ENCODE peak calls at places on chromosomes 11 and 22, in seven cellular contexts. I, P, R, X, F, C and A are unnamed samples.

GRCh38 chr11:117382746-117383145 is 55.1 kb downstream of the CEP164 start:
- DNase-seq in F (no peak), C (no peak), P (no peak), R (no peak), I (no peak), X (no peak), A (no peak)

GRCh38 chr22:47194476-47195155 is 432.2 kb downstream of the TBC1D22A start:
- DNase-seq in R (no peak), I (no peak), F (no peak), P (no peak), C (no peak), X (no peak), A (no peak)

GRCh38 chr11:126186031-126186698 is 25.3 kb downstream of the RPUSD4 start:
- DNase-seq in C (no peak), R (no peak), F (no peak), X (no peak), I (no peak), P (no peak), A (no peak)

GRCh38 chr11:16924826-16925494 is 89.3 kb downstream of the PLEKHA7 start:
- DNase-seq in P (peak), R (no peak), F (peak), I (peak), X (peak), C (peak), A (peak)

GRCh38 chr11:64802370-64803162 is 448 bp downstream of the MAP4K2 start:
- DNase-seq in C (peak), P (no peak), X (peak), R (no peak), F (no peak), I (no peak), A (no peak)

GRCh38 chr11:64571050-64571409 is 20.0 kb upstream of the SLC22A12 start:
- DNase-seq in F (no peak), R (no peak), C (no peak), P (no peak), I (no peak), X (no peak), A (no peak)

GRCh38 chr22:44584256-44584902 is 86.3 kb upstream of the RTL6 start:
- DNase-seq in C (no peak), P (no peak), F (no peak), I (no peak), R (no peak), X (no peak), A (no peak)

GRCh38 chr11:9363954-9364912 is 20.2 kb upstream of the IPO7 start:
- DNase-seq in C (peak), R (peak), I (peak), F (peak), P (peak), X (peak), A (peak)

GRCh38 chr22:43921361-43921760 is 2.2 kb upstream of the PNPLA3 start:
- DNase-seq in X (peak), P (peak), C (no peak), F (no peak), R (peak), I (peak), A (peak)

GRCh38 chr11:93686226-93686625 is 24.7 kb downstream of the CEP295 start:
- DNase-seq in F (no peak), R (no peak), X (no peak), C (no peak), P (peak), I (no peak), A (no peak)

GRCh38 chr11:37978647-37979046 is 1380.6 kb upstream of the RAG2 start:
- DNase-seq in X (no peak), F (no peak), P (no peak), I (no peak), C (no peak), R (no peak), A (no peak)

GRCh38 chr11:123302751-123303195 is 107.7 kb upstream of the CLMP start:
- DNase-seq in C (peak), X (peak), R (no peak), F (no peak), P (peak), I (peak), A (no peak)

GRCh38 chr11:35864131-35864530 is 79.7 kb upstream of the LDLRAD3 start:
- DNase-seq in F (no peak), P (no peak), I (no peak), C (no peak), X (no peak), R (no peak), A (no peak)

GRCh38 chr11:33471541-33471940 is 214.4 kb downstream of the HIPK3 start:
- DNase-seq in C (no peak), P (peak), F (no peak), X (no peak), I (no peak), R (no peak), A (no peak)

GRCh38 chr11:19241260-19242183 is 777 bp upstream of the E2F8 start:
- DNase-seq in F (peak), I (peak), P (peak), X (peak), C (peak), R (no peak), A (no peak)

GRCh38 chr22:40580631-40581030 is 55.9 kb downstream of the MRTFA start:
- DNase-seq in X (no peak), F (no peak), R (no peak), I (no peak), P (no peak), C (no peak), A (no peak)

GRCh38 chr11:124077266-124077665 is 36.1 kb upstream of the OR10G7 start:
- DNase-seq in I (no peak), P (no peak), X (no peak), R (no peak), C (no peak), F (no peak), A (no peak)

GRCh38 chr22:44025171-44026065 is 1.3 kb downstream of the PARVB start:
- DNase-seq in F (no peak), C (peak), I (no peak), R (no peak), P (peak), X (no peak), A (no peak)

GRCh38 chr22:50403701-50404101 is 60.6 kb downstream of the PPP6R2 start:
- DNase-seq in C (no peak), R (peak), X (no peak), P (no peak), I (no peak), F (no peak), A (peak)

GRCh38 chr11:117231637-117232021 is 244 bp downstream of the PCSK7 start:
- DNase-seq in X (no peak), I (no peak), R (no peak), C (peak), P (no peak), F (no peak), A (no peak)

GRCh38 chr11:86740628-86741488 is 59.5 kb upstream of the PRSS23 start:
- DNase-seq in R (peak), C (peak), F (no peak), X (peak), I (peak), P (peak), A (peak)

GRCh38 chr11:7927635-7928034 is 3.4 kb downstream of the OR10A6 start:
- DNase-seq in R (no peak), I (peak), X (no peak), F (no peak), C (no peak), P (peak), A (no peak)

GRCh38 chr11:84261707-84262106 is 975.5 kb upstream of the CCDC90B start:
- DNase-seq in P (no peak), I (no peak), R (no peak), X (no peak), F (peak), C (peak), A (no peak)

GRCh38 chr11:118076754-118077281 is at the start of gene TMPRSS4:
- DNase-seq in C (peak), F (no peak), R (no peak), I (no peak), P (no peak), X (no peak), A (no peak)

GRCh38 chr11:19938051-19938856 is 222.0 kb downstream of the DBX1 start:
- DNase-seq in I (peak), P (peak), R (peak), F (peak), X (peak), C (peak), A (peak)

GRCh38 chr11:116792144-116792868 is 627 bp upstream of the APOA5 start:
- DNase-seq in F (no peak), X (no peak), R (no peak), P (no peak), C (no peak), I (no peak), A (no peak)

GRCh38 chr22:39894554-39895092 is 1.1 kb upstream of the ENTHD1 start:
- DNase-seq in F (no peak), X (no peak), R (no peak), P (no peak), I (no peak), C (no peak), A (no peak)